ENCODE peak calls at places on chromosomes 7 and 10, in seven cellular contexts. Z is naive thymus-derived CD4-positive, alpha-beta T cell; H is endodermal cell; T is OCI-LY7; F is breast epithelium; B is AG04450; M is tibial nerve. N is an unnamed sample.

GRCh38 chr10:103583871-103584215 is 90.3 kb downstream of the NEURL1 start:
- DNase-seq in Z (peak), M (no peak), B (no peak), H (no peak), F (no peak), T (no peak), N (no peak)

GRCh38 chr10:26486304-26486703 is 48.2 kb downstream of the APBB1IP start:
- DNase-seq in M (peak), Z (no peak), B (no peak), H (no peak), F (no peak), T (no peak), N (no peak)

GRCh38 chr10:78049861-78050260 is 16.2 kb downstream of the RPS24 start:
- DNase-seq in H (no peak), F (no peak), B (no peak), M (no peak), T (no peak), Z (no peak), N (no peak)

GRCh38 chr7:53596230-53596629 is 560.8 kb downstream of the POM121L12 start:
- DNase-seq in M (no peak), B (no peak), H (peak), T (no peak), F (no peak), Z (no peak), N (no peak)

GRCh38 chr7:23216021-23216420 is 30.6 kb upstream of the GPNMB start:
- DNase-seq in T (no peak), Z (no peak), H (no peak), B (no peak), F (no peak), M (peak), N (peak)

GRCh38 chr10:126101744-126102143 is 205.4 kb downstream of the FANK1 start:
- DNase-seq in F (no peak), Z (no peak), H (no peak), B (no peak), M (no peak), T (peak), N (no peak)

GRCh38 chr7:44977304-44977858 is 1.4 kb downstream of the MYO1G start:
- DNase-seq in F (no peak), T (peak), H (no peak), Z (peak), B (no peak), M (no peak), N (no peak)

GRCh38 chr10:132616170-132616994 is 78.8 kb downstream of the INPP5A start:
- DNase-seq in B (no peak), F (no peak), M (no peak), H (no peak), Z (peak), T (no peak), N (no peak)

GRCh38 chr10:75234683-75235374 is 928 bp downstream of the COMTD1 start:
- DNase-seq in F (no peak), B (no peak), H (peak), Z (no peak), M (no peak), T (peak), N (no peak)

GRCh38 chr10:74947781-74948401 is 121.5 kb downstream of the KAT6B start:
- DNase-seq in T (no peak), F (no peak), H (no peak), M (no peak), B (no peak), Z (no peak), N (no peak)

GRCh38 chr10:78356291-78356915 is 322.7 kb downstream of the RPS24 start:
- DNase-seq in F (no peak), H (no peak), Z (no peak), T (no peak), M (no peak), B (no peak), N (no peak)

GRCh38 chr7:103797647-103798307 is 191.7 kb downstream of the RELN start:
- DNase-seq in B (no peak), Z (no peak), M (no peak), H (no peak), F (no peak), T (no peak), N (no peak)

GRCh38 chr10:72883861-72884260 is 9.7 kb upstream of the OIT3 start:
- DNase-seq in Z (no peak), F (no peak), T (no peak), H (no peak), M (no peak), B (no peak), N (no peak)

GRCh38 chr10:72879245-72879644 is 14.3 kb upstream of the OIT3 start:
- DNase-seq in H (no peak), B (no peak), M (no peak), T (no peak), Z (no peak), F (no peak), N (no peak)

GRCh38 chr10:72886596-72887522 is 6.7 kb upstream of the OIT3 start:
- DNase-seq in H (no peak), T (no peak), M (no peak), Z (no peak), F (no peak), B (no peak), N (no peak)

GRCh38 chr10:72885953-72886352 is 7.6 kb upstream of the OIT3 start:
- DNase-seq in B (no peak), F (no peak), M (no peak), H (no peak), T (no peak), Z (no peak), N (no peak)

DNA sequence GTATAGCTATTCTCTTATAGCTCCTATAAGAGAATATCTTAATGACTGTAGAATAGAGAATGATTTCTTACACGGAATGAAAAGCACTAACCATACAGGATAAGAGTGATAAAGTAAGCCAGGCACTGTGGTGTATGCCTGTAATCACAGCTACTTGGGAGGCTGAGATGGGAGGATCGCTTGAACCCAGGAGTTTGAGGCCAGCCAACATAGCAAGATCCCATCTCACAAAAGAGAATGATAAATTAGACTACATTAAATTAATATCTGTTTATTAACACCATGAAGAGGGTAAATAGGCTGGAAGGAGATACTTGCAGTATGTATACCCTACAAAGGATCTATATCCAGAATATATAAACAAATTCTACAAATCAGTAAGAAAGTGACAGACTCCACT is 12.2 kb upstream of the OIT3 start:
- DNase-seq in Z (no peak), F (no peak), M (no peak), H (no peak), B (no peak), T (no peak), N (no peak)
- H3K27ac ChIP-seq in Z (no peak), F (no peak), M (no peak), H (no peak), B (no peak), T (no peak), N (no peak)

GRCh38 chr10:35342381-35342780 is 6.1 kb downstream of the CCNY start:
- DNase-seq in M (no peak), B (no peak), F (no peak), Z (no peak), H (no peak), T (no peak), N (no peak)

GRCh38 chr10:35343739-35344138 is 7.4 kb downstream of the CCNY start:
- DNase-seq in B (no peak), T (no peak), Z (no peak), H (no peak), F (no peak), M (no peak), N (no peak)

GRCh38 chr10:35339946-35340345 is 3.6 kb downstream of the CCNY start:
- DNase-seq in T (no peak), M (no peak), Z (no peak), F (no peak), H (no peak), B (no peak), N (no peak)

GRCh38 chr10:35341521-35341920 is 5.2 kb downstream of the CCNY start:
- DNase-seq in B (no peak), F (no peak), M (no peak), Z (peak), T (peak), H (no peak), N (no peak)

DNA sequence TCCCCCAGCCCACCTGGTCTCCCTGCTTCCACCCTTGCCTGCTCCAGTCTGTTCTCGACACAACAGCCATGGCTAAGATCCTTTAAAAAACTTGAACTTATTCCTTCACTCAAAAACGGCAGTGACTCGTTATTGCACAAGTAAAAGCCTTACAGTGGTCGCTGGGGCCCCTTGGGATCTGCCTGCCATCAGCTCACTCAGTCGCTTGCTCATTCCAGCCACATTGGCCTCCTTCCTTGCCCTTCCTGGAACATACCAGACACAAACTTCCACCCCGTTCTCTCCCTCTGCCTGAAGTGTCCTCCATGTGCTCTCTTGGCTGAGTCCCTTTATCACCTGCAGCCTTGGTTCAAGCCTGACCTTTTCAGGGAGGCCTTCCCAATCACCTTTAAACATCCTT is 4.7 kb downstream of the CCNY start:
- DNase-seq in M (no peak), F (no peak), Z (no peak), T (no peak), B (no peak), H (no peak), N (no peak)
- H3K27ac ChIP-seq in M (no peak), F (peak), Z (peak), T (no peak), B (no peak), H (no peak), N (peak)

GRCh38 chr10:575312-576129 is 113.9 kb downstream of the DIP2C start:
- DNase-seq in F (no peak), T (no peak), Z (no peak), H (no peak), B (no peak), M (no peak), N (no peak)
- H3K27ac ChIP-seq in F (no peak), T (no peak), Z (no peak), H (no peak), B (no peak), M (no peak), N (no peak)

DNA sequence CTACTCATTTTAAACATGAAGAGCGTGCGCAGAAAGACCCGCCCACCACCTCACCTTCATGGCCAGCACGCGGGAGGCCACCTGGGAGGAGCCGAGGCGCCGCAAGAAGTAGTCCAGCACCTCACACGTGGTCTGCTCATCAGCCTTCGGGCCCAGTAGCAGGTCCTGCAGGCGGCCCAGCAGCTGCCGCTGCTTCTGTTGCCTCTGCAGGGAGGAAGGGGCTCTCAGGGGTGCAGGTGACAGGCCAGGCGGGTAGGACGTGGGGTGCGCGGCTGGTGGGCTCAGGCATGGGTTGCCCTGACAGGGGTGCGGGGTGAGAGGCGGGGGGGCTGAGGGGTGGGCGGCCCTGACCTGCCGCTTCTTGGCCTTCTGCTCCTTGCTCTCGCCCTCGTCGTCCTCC is 17.6 kb downstream of the INTS1 start:
- DNase-seq in B (no peak), M (no peak), F (no peak), Z (no peak), H (no peak), T (no peak), N (no peak)
- H3K27ac ChIP-seq in B (no peak), M (no peak), F (no peak), Z (no peak), H (no peak), T (no peak), N (no peak)

GRCh38 chr10:71218833-71219120 is 6.4 kb downstream of the UNC5B start:
- DNase-seq in T (no peak), F (no peak), H (no peak), Z (no peak), B (no peak), M (no peak), N (no peak)

GRCh38 chr10:71217266-71218045 is 5.1 kb downstream of the UNC5B start:
- DNase-seq in F (no peak), M (no peak), Z (no peak), T (no peak), H (peak), B (no peak), N (no peak)

GRCh38 chr10:71216363-71216695 is 4.0 kb downstream of the UNC5B start:
- DNase-seq in T (no peak), H (peak), Z (no peak), B (no peak), M (no peak), F (no peak), N (no peak)

GRCh38 chr10:71218046-71218832 is 5.9 kb downstream of the UNC5B start:
- DNase-seq in M (no peak), Z (no peak), B (no peak), T (no peak), F (no peak), H (peak), N (no peak)

GRCh38 chr10:71216751-71217265 is 4.4 kb downstream of the UNC5B start:
- DNase-seq in Z (no peak), T (no peak), H (peak), B (no peak), M (no peak), F (no peak), N (no peak)
- H3K27ac ChIP-seq in Z (no peak), T (no peak), H (no peak), B (peak), M (no peak), F (peak), N (peak)

GRCh38 chr10:36023939-36024338 is 381.8 kb upstream of the FZD8 start:
- DNase-seq in F (no peak), B (peak), H (peak), M (no peak), T (no peak), Z (no peak), N (no peak)
- H3K27ac ChIP-seq in F (no peak), B (no peak), H (no peak), M (no peak), T (no peak), Z (no peak), N (no peak)

GRCh38 chr7:156158213-156158612 is 345.9 kb upstream of the SHH start:
- DNase-seq in H (no peak), M (no peak), F (no peak), Z (no peak), B (no peak), T (no peak), N (no peak)
- H3K27ac ChIP-seq in H (no peak), M (no peak), F (no peak), Z (no peak), B (no peak), T (no peak), N (no peak)